ENCODE peak calls at places on chromosomes 11 and 22, in four cellular contexts. One of them, this sample, is unnamed.

GRCh38 chr11:21895686-21896085 is 297.2 kb upstream of the ANO5 start:
- DNase-seq in H9: no peak
- DNase-seq in H1: no peak
- DNase-seq in trophoblast cell: no peak
- DNase-seq in this sample: no peak

GRCh38 chr11:68890490-68891231 is 13.0 kb downstream of the MRPL21 start:
- DNase-seq in H1: no peak
- DNase-seq in H9: no peak
- DNase-seq in trophoblast cell: no peak
- DNase-seq in this sample: no peak

GRCh38 chr22:22939537-22940368 is 52.1 kb downstream of the IGLL5 start:
- DNase-seq in H9: no peak
- DNase-seq in H1: no peak
- DNase-seq in trophoblast cell: no peak
- DNase-seq in this sample: no peak

GRCh38 chr22:27220349-27220748 is 563.0 kb downstream of the MIAT start:
- DNase-seq in H1: no peak
- DNase-seq in H9: no peak
- DNase-seq in trophoblast cell: no peak
- DNase-seq in this sample: no peak

GRCh38 chr11:134120921-134121526 is 52.2 kb downstream of the JAM3 start:
- DNase-seq in H9: no peak
- DNase-seq in H1: no peak
- DNase-seq in trophoblast cell: no peak
- DNase-seq in this sample: peak; percentile 46

GRCh38 chr22:35977136-35977535 is 51.5 kb downstream of the RBFOX2 start:
- DNase-seq in H9: no peak
- DNase-seq in H1: no peak
- DNase-seq in trophoblast cell: peak; percentile 61
- DNase-seq in this sample: no peak

GRCh38 chr22:50175921-50176849 is 5.7 kb downstream of the PANX2 start:
- DNase-seq in trophoblast cell: no peak
- DNase-seq in H9: no peak
- DNase-seq in H1: no peak
- DNase-seq in this sample: no peak

GRCh38 chr22:34105461-34106062 is 185.3 kb upstream of the LARGE1 start:
- DNase-seq in H1: peak; percentile 91
- DNase-seq in H9: peak; percentile 85
- DNase-seq in trophoblast cell: no peak
- DNase-seq in this sample: peak; percentile 82

GRCh38 chr11:34192481-34193401 is 87.3 kb downstream of the NAT10 start:
- DNase-seq in H1: no peak
- DNase-seq in H9: no peak
- DNase-seq in trophoblast cell: peak; percentile 87
- DNase-seq in this sample: peak; percentile 47

GRCh38 chr11:134047586-134047999 is 21.3 kb upstream of the JAM3 start:
- DNase-seq in trophoblast cell: no peak
- DNase-seq in H9: no peak
- DNase-seq in H1: no peak
- DNase-seq in this sample: no peak

GRCh38 chr11:60170566-60170965 is 12.3 kb downstream of the MS4A6A start:
- DNase-seq in H1: no peak
- DNase-seq in trophoblast cell: no peak
- DNase-seq in H9: no peak
- DNase-seq in this sample: no peak

GRCh38 chr22:44242946-44243724 is 62.4 kb downstream of the PARVG start:
- DNase-seq in H9: peak; percentile 24
- DNase-seq in H1: peak; percentile 31
- DNase-seq in trophoblast cell: no peak
- DNase-seq in this sample: no peak

GRCh38 chr11:17547051-17547577 is at the start of gene OTOG:
- DNase-seq in H9: peak; percentile 96
- DNase-seq in H1: peak; percentile 84
- DNase-seq in trophoblast cell: no peak
- DNase-seq in this sample: peak; percentile 94

GRCh38 chr22:19526076-19526701 is 2.0 kb upstream of the CLDN5 start:
- DNase-seq in H9: no peak
- DNase-seq in trophoblast cell: no peak
- DNase-seq in H1: no peak
- DNase-seq in this sample: no peak

GRCh38 chr11:2996976-2997375 is 4.8 kb upstream of the NAP1L4 start:
- DNase-seq in trophoblast cell: no peak
- DNase-seq in H9: no peak
- DNase-seq in H1: no peak
- DNase-seq in this sample: peak; percentile 18

GRCh38 chr11:26575946-26576345 is 3.9 kb upstream of the MUC15 start:
- DNase-seq in H1: no peak
- DNase-seq in trophoblast cell: no peak
- DNase-seq in H9: no peak
- DNase-seq in this sample: no peak

GRCh38 chr11:57542582-57542981 is 5.2 kb downstream of the SMTNL1 start:
- DNase-seq in H1: no peak
- DNase-seq in H9: no peak
- DNase-seq in trophoblast cell: no peak
- DNase-seq in this sample: no peak

GRCh38 chr11:91955206-91955605 is 269.4 kb upstream of the FAT3 start:
- DNase-seq in H1: no peak
- DNase-seq in trophoblast cell: no peak
- DNase-seq in H9: no peak
- DNase-seq in this sample: no peak

GRCh38 chr11:130858215-130858614 is 58.1 kb downstream of the SNX19 start:
- DNase-seq in trophoblast cell: no peak
- DNase-seq in H9: no peak
- DNase-seq in H1: no peak
- DNase-seq in this sample: peak; percentile 59

GRCh38 chr11:46889251-46889650 is 29.1 kb downstream of the LRP4 start:
- DNase-seq in trophoblast cell: no peak
- DNase-seq in H1: no peak
- DNase-seq in H9: no peak
- DNase-seq in this sample: no peak

GRCh38 chr11:11243790-11244469 is 109.1 kb downstream of the CSNK2A3 start:
- DNase-seq in H1: peak; percentile 67
- DNase-seq in trophoblast cell: no peak
- DNase-seq in H9: peak; percentile 72
- DNase-seq in this sample: peak; percentile 88

GRCh38 chr11:94469416-94469815 is 24.2 kb downstream of the MRE11 start:
- DNase-seq in H9: no peak
- DNase-seq in trophoblast cell: no peak
- DNase-seq in H1: no peak
- DNase-seq in this sample: no peak

GRCh38 chr22:44659140-44659539 is 42.9 kb upstream of the PRR5 start:
- DNase-seq in H9: peak; percentile 27
- DNase-seq in trophoblast cell: no peak
- DNase-seq in H1: no peak
- DNase-seq in this sample: no peak

GRCh38 chr11:46133119-46133518 is 11.9 kb upstream of the PHF21A start:
- DNase-seq in trophoblast cell: no peak
- DNase-seq in H9: no peak
- DNase-seq in H1: no peak
- DNase-seq in this sample: no peak

GRCh38 chr11:33268945-33269567 is 11.9 kb downstream of the HIPK3 start:
- DNase-seq in H1: no peak
- DNase-seq in H9: no peak
- DNase-seq in trophoblast cell: no peak
- DNase-seq in this sample: no peak

DNA sequence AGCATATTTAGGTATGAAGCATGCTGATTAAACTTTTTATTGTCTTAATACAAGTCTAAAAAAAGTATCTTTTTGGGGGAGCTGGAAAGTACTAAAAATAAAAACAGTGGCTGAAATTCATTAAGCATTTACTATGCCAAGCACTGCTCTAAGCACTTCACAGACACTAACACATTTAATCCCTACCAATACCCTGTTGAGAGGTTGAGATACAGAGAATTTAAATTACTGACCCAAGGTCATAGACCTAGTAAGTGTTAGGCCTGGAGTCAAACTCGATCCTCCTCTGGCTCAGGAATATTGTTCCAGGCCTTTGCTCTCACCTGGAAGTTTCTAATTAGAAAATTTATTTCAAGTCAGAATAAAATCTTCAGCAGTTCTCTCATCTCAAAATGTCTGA is 18.6 kb downstream of the BDNF start:
- DNase-seq in H1: no peak
- DNase-seq in trophoblast cell: no peak
- DNase-seq in H9: no peak
- DNase-seq in this sample: no peak
- H2BK5ac ChIP-seq in H1: no peak overlapping the region
- H2BK5ac ChIP-seq in trophoblast cell: no peak overlapping the region
- H2BK5ac ChIP-seq in H9: no peak overlapping the region
- H2BK5ac ChIP-seq in this sample: no peak overlapping the region

GRCh38 chr11:12715941-12716340 is 41.7 kb downstream of the TEAD1 start:
- DNase-seq in H9: no peak
- DNase-seq in H1: no peak
- DNase-seq in trophoblast cell: no peak
- DNase-seq in this sample: no peak
- H3K79me2 ChIP-seq in H9: peaks cover 12% of the 10 kb centered on the region
- H3K79me2 ChIP-seq in H1: peaks cover 9% of the 10 kb centered on the region
- H3K79me2 ChIP-seq in trophoblast cell: peaks cover 39% of the 10 kb centered on the region
- H3K79me2 ChIP-seq in this sample: peaks cover 87% of the 10 kb centered on the region

GRCh38 chr11:75510011-75510595 is 15.6 kb downstream of the GDPD5 start:
- DNase-seq in H9: no peak
- DNase-seq in H1: no peak
- DNase-seq in trophoblast cell: no peak
- DNase-seq in this sample: no peak
- H2BK5ac ChIP-seq in H9: no peak overlapping the region
- H2BK5ac ChIP-seq in H1: no peak overlapping the region
- H2BK5ac ChIP-seq in trophoblast cell: no peak overlapping the region
- H2BK5ac ChIP-seq in this sample: no peak overlapping the region

DNA sequence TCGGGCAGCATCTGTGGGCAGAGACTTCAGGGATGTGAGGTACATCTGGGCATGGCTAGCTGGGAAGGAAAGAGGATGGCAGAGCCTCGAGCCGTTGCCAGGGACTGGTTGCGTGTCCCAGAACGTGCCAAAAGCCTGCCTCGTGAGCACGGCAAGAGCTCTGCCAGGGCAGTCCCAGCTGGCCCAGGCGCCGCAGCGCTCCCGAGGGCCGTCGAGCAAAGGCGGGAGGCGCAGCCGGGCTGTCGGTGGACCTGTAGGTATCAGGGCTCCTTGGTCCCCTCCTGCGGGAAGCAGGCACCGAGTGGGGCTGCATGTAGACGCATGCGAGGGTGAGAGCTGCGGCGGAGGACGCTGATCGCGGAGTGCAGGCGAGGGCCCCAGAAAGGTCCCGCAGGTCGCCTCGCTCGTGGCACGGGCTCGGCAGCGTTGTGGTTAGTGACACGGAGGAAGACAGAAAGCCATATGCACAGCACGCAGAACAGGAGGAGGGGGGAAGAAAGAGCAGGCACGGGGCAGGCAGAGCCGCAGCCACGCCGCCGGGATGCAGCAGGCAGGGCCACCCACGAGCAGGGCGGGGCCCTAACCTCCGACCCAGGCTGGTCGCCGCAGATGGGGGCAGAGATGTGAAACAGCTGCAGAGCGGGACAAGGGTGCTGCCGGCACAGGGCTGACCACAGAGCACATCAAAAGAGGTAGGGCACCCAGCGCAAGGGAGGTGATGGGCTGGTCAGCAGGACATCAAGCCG is 18.0 kb downstream of the LSP1 start:
- DNase-seq in H9: no peak
- DNase-seq in trophoblast cell: no peak
- DNase-seq in H1: no peak
- DNase-seq in this sample: no peak
- H3K79me2 ChIP-seq in H9: no peaks in the 10 kb centered on the region
- H3K79me2 ChIP-seq in trophoblast cell: no peaks in the 10 kb centered on the region
- H3K79me2 ChIP-seq in H1: no peaks in the 10 kb centered on the region
- H3K79me2 ChIP-seq in this sample: no peaks in the 10 kb centered on the region

GRCh38 chr11:112364962-112365481 is 104.4 kb upstream of the PLET1 start:
- DNase-seq in trophoblast cell: peak; percentile 52
- DNase-seq in H9: no peak
- DNase-seq in H1: no peak
- DNase-seq in this sample: no peak
- H2BK5ac ChIP-seq in trophoblast cell: no peak overlapping the region
- H2BK5ac ChIP-seq in H9: no peak overlapping the region
- H2BK5ac ChIP-seq in H1: no peak overlapping the region
- H2BK5ac ChIP-seq in this sample: no peak overlapping the region

DNA sequence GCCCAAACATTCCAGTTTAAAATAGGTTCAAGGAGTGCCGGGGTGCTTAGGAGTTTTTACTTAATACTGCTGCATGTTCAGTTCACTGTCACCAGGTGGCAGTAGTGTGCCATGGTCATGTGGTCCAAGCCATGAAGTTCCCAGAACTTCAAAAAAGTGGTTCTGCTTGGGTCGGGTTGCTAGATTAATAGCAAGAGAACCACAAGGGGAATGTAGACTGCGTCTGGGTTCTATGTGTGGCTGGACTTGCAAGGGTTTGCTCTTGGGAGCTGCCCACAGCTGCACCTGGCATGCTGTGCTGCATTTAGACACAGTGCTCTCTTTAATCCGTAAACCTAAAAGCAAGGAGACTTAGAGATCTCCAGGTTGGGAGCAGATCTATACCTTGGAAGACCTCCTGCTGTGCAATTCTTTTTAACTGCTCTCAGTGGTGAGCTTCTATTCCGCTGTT is 6.5 kb upstream of the SPON1 start:
- DNase-seq in H1: peak; percentile 63
- DNase-seq in trophoblast cell: peak; percentile 31
- DNase-seq in H9: peak; percentile 71
- DNase-seq in this sample: peak; percentile 81
- H3K79me2 ChIP-seq in H1: no peaks in the 10 kb centered on the region
- H3K79me2 ChIP-seq in trophoblast cell: no peaks in the 10 kb centered on the region
- H3K79me2 ChIP-seq in H9: no peaks in the 10 kb centered on the region
- H3K79me2 ChIP-seq in this sample: no peaks in the 10 kb centered on the region

GRCh38 chr22:46247443-46247975 is 2.6 kb downstream of the CDPF1 start:
- DNase-seq in H9: no peak
- DNase-seq in trophoblast cell: no peak
- DNase-seq in H1: no peak
- DNase-seq in this sample: no peak
- H2BK5ac ChIP-seq in H9: no peak overlapping the region
- H2BK5ac ChIP-seq in trophoblast cell: no peak overlapping the region
- H2BK5ac ChIP-seq in H1: no peak overlapping the region
- H2BK5ac ChIP-seq in this sample: no peak overlapping the region

DNA sequence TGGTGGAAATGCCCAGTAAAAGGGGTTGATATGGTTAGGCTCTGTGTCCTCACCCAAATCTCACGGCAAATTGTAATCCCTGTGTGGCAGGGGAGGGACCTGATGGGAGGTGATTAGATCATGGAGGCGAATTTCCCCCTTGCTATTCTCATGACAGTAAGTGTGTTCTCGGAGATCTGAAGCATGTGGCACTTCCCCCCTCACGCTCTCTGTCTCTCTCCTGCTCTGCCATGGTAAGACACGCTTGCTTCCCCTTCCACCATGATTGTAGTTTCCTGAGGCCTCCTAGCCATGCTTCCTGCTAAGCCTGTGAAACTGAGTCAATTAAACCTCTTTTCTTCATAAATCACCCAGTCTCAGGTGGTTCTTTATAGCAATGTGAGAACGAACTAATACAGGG is 37.4 kb downstream of the PACSIN2 start:
- DNase-seq in trophoblast cell: no peak
- DNase-seq in H9: no peak
- DNase-seq in H1: no peak
- DNase-seq in this sample: no peak
- H3K79me2 ChIP-seq in trophoblast cell: peaks cover 18% of the 10 kb centered on the region
- H3K79me2 ChIP-seq in H9: peaks cover 12% of the 10 kb centered on the region
- H3K79me2 ChIP-seq in H1: peaks cover 3% of the 10 kb centered on the region
- H3K79me2 ChIP-seq in this sample: peaks cover 46% of the 10 kb centered on the region

GRCh38 chr11:14444441-14445189 is 55.0 kb downstream of the COPB1 start:
- DNase-seq in trophoblast cell: no peak
- DNase-seq in H9: no peak
- DNase-seq in H1: no peak
- DNase-seq in this sample: no peak
- H2BK5ac ChIP-seq in trophoblast cell: no peak overlapping the region
- H2BK5ac ChIP-seq in H9: no peak overlapping the region
- H2BK5ac ChIP-seq in H1: no peak overlapping the region
- H2BK5ac ChIP-seq in this sample: no peak overlapping the region

GRCh38 chr11:96288915-96289314 is 54.1 kb downstream of the MAML2 start:
- DNase-seq in H1: no peak
- DNase-seq in H9: no peak
- DNase-seq in trophoblast cell: no peak
- DNase-seq in this sample: no peak
- H3K79me2 ChIP-seq in H1: no peaks in the 10 kb centered on the region
- H3K79me2 ChIP-seq in H9: peaks cover 1% of the 10 kb centered on the region
- H3K79me2 ChIP-seq in trophoblast cell: no peaks in the 10 kb centered on the region
- H3K79me2 ChIP-seq in this sample: no peaks in the 10 kb centered on the region